ENCODE peak calls at places on chromosomes 1 and 21, in four cellular contexts. T, E, U and X are unnamed samples.
A peak's percentile ranks its signal among the peaks of the same experiment; 100 is the strongest.

GRCh38 chr1:11151134-11151533 is 38.0 kb upstream of the ANGPTL7 start:
- DNase-seq in U (no peak), E (no peak), T (no peak), X (no peak)

GRCh38 chr1:38454236-38454635 is 405.3 kb downstream of the RRAGC start:
- DNase-seq in E (no peak), T (no peak), U (no peak), X (no peak)

GRCh38 chr21:32102426-32102825 is 176.4 kb downstream of the MIS18A start:
- DNase-seq in T (no peak), U (no peak), E (no peak), X (no peak)

GRCh38 chr1:209435654-209436566 is 147.6 kb upstream of the CAMK1G start:
- DNase-seq in E (no peak), T (peak; percentile 76), U (peak; percentile 60), X (no peak)

GRCh38 chr1:1628656-1629429 is 3.1 kb upstream of the MMP23B start:
- DNase-seq in T (no peak), U (no peak), E (no peak), X (no peak)

GRCh38 chr1:177278626-177279390 is 108.0 kb downstream of the BRINP2 start:
- DNase-seq in E (no peak), T (no peak), U (no peak), X (no peak)

GRCh38 chr1:41021526-41022308 is at the start of gene SLFNL1:
- DNase-seq in E (no peak), U (no peak), T (no peak), X (no peak)

GRCh38 chr1:149845416-149845815 is 54.0 kb upstream of the BOLA1 start:
- DNase-seq in T (no peak), U (peak; percentile 37), E (no peak), X (no peak)

GRCh38 chr1:184788970-184789369 is 34.3 kb upstream of the EDEM3 start:
- DNase-seq in U (no peak), E (no peak), T (no peak), X (no peak)

GRCh38 chr1:3625151-3625907 is 514 bp downstream of the TPRG1L start:
- DNase-seq in T (no peak), E (no peak), U (peak; percentile 82), X (peak; percentile 46)

GRCh38 chr1:156006666-156007376 is 13.9 kb downstream of the SSR2 start:
- DNase-seq in T (no peak), U (no peak), E (no peak), X (no peak)

GRCh38 chr1:117367769-117368059 is 465 bp downstream of the MAN1A2 start:
- DNase-seq in U (no peak), E (no peak), T (no peak), X (no peak)

GRCh38 chr1:114093624-114094302 is 59.9 kb downstream of the SYT6 start:
- DNase-seq in U (no peak), E (no peak), T (no peak), X (no peak)
- TF ChIP-seq CTCF in U (no peak), E (no peak), T (no peak), X (peak; percentile 10)

DNA sequence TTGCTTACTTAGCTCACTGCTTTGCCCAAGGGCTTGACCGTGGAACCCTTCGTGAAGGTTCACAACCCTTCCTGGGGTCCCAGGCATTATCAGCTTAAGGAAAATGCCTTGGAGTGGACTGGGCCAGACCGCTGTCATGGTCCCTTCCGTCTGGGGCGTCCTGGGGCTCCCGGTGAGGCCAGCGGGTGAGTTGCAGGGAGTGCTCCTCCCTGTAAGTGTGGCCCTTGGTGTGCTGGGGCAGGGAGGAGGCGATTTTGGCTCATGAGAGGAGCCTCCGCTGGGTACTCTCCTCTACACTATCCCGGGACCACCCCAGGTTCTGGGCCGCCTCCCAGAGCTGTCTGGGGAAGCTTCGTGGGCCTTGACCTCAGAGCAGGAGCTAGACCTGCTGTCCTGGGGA is 48.1 kb downstream of the AJAP1 start:
- DNase-seq in U (no peak), T (no peak), E (no peak), X (no peak)
- H3K4me3 ChIP-seq in U (no peak overlapping the region), T (no peak overlapping the region), E (no peak overlapping the region), X (no peak overlapping the region)

GRCh38 chr1:160158534-160158933 is 7.1 kb downstream of the ATP1A4 start:
- DNase-seq in E (no peak), U (no peak), T (no peak), X (no peak)

GRCh38 chr1:160157174-160157573 is 5.8 kb downstream of the ATP1A4 start:
- DNase-seq in U (no peak), T (no peak), E (no peak), X (no peak)

GRCh38 chr1:160154790-160155189 is 3.4 kb downstream of the ATP1A4 start:
- DNase-seq in T (no peak), E (no peak), U (peak; percentile 14), X (no peak)

GRCh38 chr1:160158031-160158430 is 6.6 kb downstream of the ATP1A4 start:
- DNase-seq in E (no peak), U (no peak), T (no peak), X (no peak)

DNA sequence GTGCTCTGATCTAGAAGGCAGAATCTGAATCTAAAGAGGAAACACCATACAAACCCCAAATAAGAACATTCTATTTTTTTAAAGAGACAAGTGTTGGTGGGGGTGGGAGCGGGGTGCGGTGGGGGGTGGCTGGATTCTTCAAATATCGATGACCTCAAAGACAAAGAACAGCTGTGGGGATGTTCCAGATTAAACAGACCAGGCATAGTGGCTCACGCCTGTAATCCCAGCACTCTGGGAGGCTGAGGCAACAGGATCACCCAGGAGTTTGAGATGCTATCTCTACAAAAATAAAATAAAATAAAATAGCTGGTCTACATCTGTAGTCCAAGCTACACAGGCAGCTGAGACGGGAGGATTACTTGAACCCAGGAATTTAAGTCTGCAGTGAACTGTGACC is 5.0 kb downstream of the ATP1A4 start:
- DNase-seq in T (no peak), E (no peak), U (no peak), X (no peak)
- TF ChIP-seq CTCF in T (no peak), E (no peak), U (no peak), X (no peak)

GRCh38 chr1:199272107-199272506 is 633.3 kb downstream of the PTPRC start:
- DNase-seq in E (no peak), T (no peak), U (no peak), X (peak; percentile 92)
- H3K4me3 ChIP-seq in E (no peak overlapping the region), T (no peak overlapping the region), U (no peak overlapping the region), X (no peak overlapping the region)

DNA sequence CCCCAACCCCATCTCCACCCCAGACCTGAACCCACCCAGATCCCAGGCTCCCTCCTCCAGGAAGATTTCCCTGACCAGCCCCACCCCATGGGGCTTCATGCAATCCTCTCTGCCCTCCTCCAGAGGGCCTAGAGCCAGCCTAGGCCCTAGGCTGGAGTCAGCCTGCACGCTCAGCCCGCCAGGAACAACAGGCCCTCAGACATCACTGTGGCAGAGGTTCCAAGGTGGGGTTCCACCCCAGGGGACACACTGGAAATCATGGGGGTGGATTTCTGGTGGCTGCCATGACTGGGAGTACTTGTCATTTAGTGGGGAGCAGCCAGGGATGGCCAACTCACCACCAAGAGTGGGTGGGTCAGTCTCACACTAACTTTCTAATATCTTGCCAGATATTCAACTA is 122.0 kb downstream of the GLIS1 start:
- DNase-seq in T (peak; percentile 3), U (peak; percentile 19), E (no peak), X (no peak)
- TF ChIP-seq CTCF in T (no peak), U (no peak), E (no peak), X (no peak)

DNA sequence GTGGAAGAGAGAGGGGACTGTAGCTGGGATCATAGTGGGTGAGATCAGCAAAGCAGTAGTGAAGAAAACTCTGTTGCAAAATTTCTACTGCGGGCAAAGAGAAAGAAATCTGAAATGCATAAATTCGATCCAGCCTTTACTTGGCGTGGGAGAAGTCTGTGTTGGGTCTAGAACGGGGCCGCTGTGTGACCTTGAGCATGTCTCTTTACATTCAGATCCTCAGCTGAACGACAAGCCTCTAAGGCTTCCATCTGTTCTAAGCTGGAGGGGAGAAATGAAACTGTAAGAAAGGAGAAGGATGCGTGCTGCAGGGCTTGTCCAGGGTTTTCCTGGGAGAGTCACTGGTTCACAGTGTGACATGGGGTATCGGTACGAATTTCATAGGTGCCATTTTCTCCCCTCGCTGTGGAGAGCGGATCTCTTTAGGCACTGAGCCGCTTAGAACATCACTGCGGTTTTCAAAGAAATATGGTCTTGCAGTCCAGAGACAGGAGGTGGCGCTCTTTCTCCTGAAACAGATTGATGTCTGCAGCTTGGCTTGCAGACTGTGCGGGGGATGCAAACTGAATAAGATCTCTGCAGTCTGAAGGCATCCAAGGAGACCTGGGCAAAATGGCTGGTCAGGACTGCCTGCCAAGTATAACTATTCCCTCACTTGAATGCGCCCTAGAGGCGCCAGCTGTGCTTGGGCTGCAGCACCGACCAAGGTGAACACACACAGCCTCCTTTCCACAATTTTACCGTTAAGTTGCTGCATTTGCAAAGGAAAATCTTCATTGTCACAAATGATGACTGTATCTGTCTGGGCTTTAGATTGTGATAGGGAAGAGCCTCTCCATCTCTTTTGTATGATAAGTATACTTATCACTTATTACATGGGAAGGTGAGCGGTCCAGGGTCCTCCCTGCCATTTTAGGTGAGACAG is 104.1 kb downstream of the XCL2 start:
- DNase-seq in E (peak; percentile 45), T (peak; percentile 84), U (peak; percentile 90), X (peak; percentile 43)
- H3K4me3 ChIP-seq in E (peak overlapping the region; percentile 46), T (no peak overlapping the region), U (no peak overlapping the region), X (no peak overlapping the region)